ENCODE peak calls at places on chromosomes 11 and 22, in five cellular contexts. F is Karpas-422; P is activated CD8-positive, alpha-beta memory T cell treated with anti-CD3 and anti-CD28 coated beads, Interleukin-2, amount 50 U/mL, for 4 hours; E is PC-9; O is naive thymus-derived CD4-positive, alpha-beta T cell. Y is an unnamed sample.

GRCh38 chr11:30917859-30918478 is 331.8 kb upstream of the MPPED2 start:
- DNase-seq in F (peak; percentile 89), P (no peak), E (no peak), O (peak; percentile 9), Y (peak; percentile 45)

GRCh38 chr11:74615311-74615710 is 22.9 kb downstream of the POLD3 start:
- DNase-seq in F (no peak), P (no peak), E (no peak), O (no peak), Y (no peak)

GRCh38 chr11:131763193-131763890 is 392.9 kb downstream of the NTM start:
- DNase-seq in F (no peak), P (no peak), E (no peak), O (no peak), Y (no peak)

GRCh38 chr11:67429038-67429668 is 859 bp downstream of the RPS6KB2 start:
- DNase-seq in F (no peak), P (no peak), E (no peak), O (no peak), Y (no peak)

GRCh38 chr11:64559351-64560138 is 31.5 kb upstream of the SLC22A12 start:
- DNase-seq in F (no peak), P (no peak), E (no peak), O (no peak), Y (no peak)

GRCh38 chr11:85483861-85484260 is 143.3 kb downstream of the DLG2 start:
- DNase-seq in F (no peak), P (no peak), E (no peak), O (no peak), Y (no peak)

GRCh38 chr22:50691521-50691920 is 18.9 kb downstream of the SHANK3 start:
- DNase-seq in F (peak; percentile 82), P (no peak), E (no peak), O (peak; percentile 38), Y (no peak)

GRCh38 chr22:50140615-50141014 is 29.9 kb upstream of the PANX2 start:
- DNase-seq in F (no peak), P (no peak), E (no peak), O (no peak), Y (no peak)

GRCh38 chr11:36033082-36033751 is 89.4 kb downstream of the LDLRAD3 start:
- DNase-seq in F (no peak), P (no peak), E (no peak), O (no peak), Y (no peak)

Y was measured in astrocyte of the cerebellum.